ENCODE peak calls at places on chromosome 5, in eight cellular contexts. W is H1, J is ovary, E is OCI-LY7, Q is hepatocyte, N is esophagus squamous epithelium, L is mucosa of descending colon, M is lower lobe of right lung. I is an unnamed sample. For H3K4me1, the result is how much of the 10 kb centered on the place peaks cover.

GRCh38 chr5:171427318-171428167 is 8.1 kb downstream of the FGF18 start:
- DNase-seq in Q (no peak), L (no peak), M (no peak), E (no peak), N (no peak), J (peak), W (no peak), I (no peak)

GRCh38 chr5:132760043-132760420 is 12.8 kb downstream of the CCNI2 start:
- DNase-seq in E (no peak), W (peak), Q (no peak), L (no peak), J (no peak), N (no peak), M (no peak), I (no peak)

GRCh38 chr5:150429410-150429873 is 16.7 kb upstream of the CD74 start:
- DNase-seq in Q (no peak), L (no peak), E (no peak), W (no peak), M (no peak), N (no peak), J (no peak), I (no peak)

GRCh38 chr5:170523129-170523497 is 19.3 kb downstream of the KCNIP1 start:
- DNase-seq in Q (no peak), M (no peak), L (peak), E (no peak), N (no peak), W (no peak), J (no peak), I (no peak)

GRCh38 chr5:142499591-142500384 is 175.0 kb upstream of the SPRY4 start:
- DNase-seq in W (no peak), M (no peak), L (no peak), N (no peak), E (no peak), Q (peak), J (no peak), I (no peak)

GRCh38 chr5:72554897-72555296 is 47.7 kb upstream of the ZNF366 start:
- DNase-seq in L (no peak), N (no peak), W (no peak), M (no peak), J (no peak), E (no peak), Q (no peak), I (no peak)

GRCh38 chr5:158716668-158717067 is 383.0 kb downstream of the EBF1 start:
- DNase-seq in M (no peak), E (peak), J (no peak), Q (peak), N (no peak), W (no peak), L (no peak), I (no peak)

GRCh38 chr5:61734966-61735365 is 402.9 kb downstream of the ZSWIM6 start:
- DNase-seq in E (no peak), J (no peak), Q (no peak), L (no peak), M (no peak), N (no peak), W (no peak), I (no peak)

GRCh38 chr5:10493884-10494283 is 52.2 kb downstream of the ROPN1L start:
- DNase-seq in N (no peak), Q (no peak), M (no peak), L (no peak), W (no peak), J (no peak), E (peak), I (no peak)

GRCh38 chr5:126998201-126998631 is 32.1 kb downstream of the MARCHF3 start:
- DNase-seq in E (peak), M (no peak), J (no peak), Q (no peak), N (no peak), W (no peak), L (no peak), I (no peak)

GRCh38 chr5:53219174-53219573 is 109.6 kb upstream of the MOCS2 start:
- DNase-seq in E (no peak), Q (no peak), M (no peak), J (no peak), L (no peak), N (no peak), W (no peak), I (no peak)

GRCh38 chr5:122694884-122695283 is 80.0 kb upstream of the SNX2 start:
- DNase-seq in Q (no peak), E (no peak), J (no peak), W (no peak), M (no peak), L (no peak), N (no peak), I (no peak)

GRCh38 chr5:116557669-116558271 is 16.9 kb downstream of the SEMA6A start:
- DNase-seq in N (no peak), J (no peak), Q (no peak), E (peak), L (peak), M (no peak), W (no peak), I (no peak)

GRCh38 chr5:126919566-126919965 is 110.8 kb downstream of the MARCHF3 start:
- DNase-seq in L (no peak), J (no peak), W (no peak), Q (no peak), M (no peak), N (no peak), E (no peak), I (no peak)

GRCh38 chr5:52999357-52999949 is 10.3 kb downstream of the ITGA2 start:
- DNase-seq in M (no peak), L (no peak), Q (no peak), J (no peak), E (no peak), W (no peak), N (no peak), I (no peak)

GRCh38 chr5:93589812-93590215 is 6.8 kb downstream of the NR2F1 start:
- DNase-seq in W (no peak), N (no peak), M (no peak), L (no peak), Q (no peak), E (no peak), J (no peak), I (no peak)

GRCh38 chr5:144087576-144087975 is 82.9 kb downstream of the YIPF5 start:
- DNase-seq in M (no peak), J (no peak), W (no peak), N (no peak), Q (no peak), E (no peak), L (no peak), I (no peak)

GRCh38 chr5:158807947-158808346 is 291.8 kb downstream of the EBF1 start:
- DNase-seq in L (no peak), Q (no peak), E (no peak), J (no peak), W (no peak), N (no peak), M (no peak), I (no peak)

GRCh38 chr5:39223568-39224156 is 4.3 kb upstream of the FYB1 start:
- DNase-seq in W (no peak), Q (no peak), J (no peak), L (no peak), E (no peak), M (no peak), N (no peak), I (no peak)

GRCh38 chr5:52856564-52856963 is 68.8 kb downstream of the ITGA1 start:
- DNase-seq in E (no peak), N (no peak), L (no peak), J (no peak), Q (no peak), W (no peak), M (no peak), I (no peak)

GRCh38 chr5:88888291-88888690 is 5.3 kb upstream of the MEF2C start:
- DNase-seq in L (no peak), M (no peak), Q (no peak), J (no peak), N (no peak), E (no peak), W (no peak), I (no peak)

GRCh38 chr5:17918373-17919104 is 284.3 kb downstream of the TAF11L14 start:
- DNase-seq in N (no peak), E (no peak), L (no peak), J (no peak), Q (no peak), W (peak), M (no peak), I (no peak)

GRCh38 chr5:72818866-72819534 is 2.5 kb downstream of the TNPO1 start:
- DNase-seq in L (peak), E (peak), N (no peak), J (peak), Q (peak), M (peak), W (peak), I (peak)

GRCh38 chr5:76475936-76476335 is 72.9 kb downstream of the IQGAP2 start:
- DNase-seq in N (no peak), W (no peak), M (no peak), E (no peak), Q (peak), L (peak), J (no peak), I (no peak)

GRCh38 chr5:65624570-65625555 is at the start of the genes SHLD3 and TRAPPC13:
- DNase-seq in E (peak), M (peak), J (peak), N (peak), L (peak), Q (peak), W (peak), I (peak)

GRCh38 chr5:80072103-80073073 is 37.2 kb downstream of the THBS4 start:
- DNase-seq in Q (no peak), L (no peak), J (no peak), M (no peak), E (no peak), N (no peak), W (no peak), I (no peak)

GRCh38 chr5:8538813-8539212 is 669.9 kb downstream of the MTRR start:
- DNase-seq in L (no peak), M (no peak), W (no peak), Q (no peak), N (no peak), E (no peak), J (no peak), I (no peak)

GRCh38 chr5:74370168-74370567 is 270.4 kb downstream of the ENC1 start:
- DNase-seq in L (no peak), W (no peak), J (no peak), Q (no peak), N (no peak), E (no peak), M (no peak), I (no peak)

GRCh38 chr5:73256462-73257260 is 83.7 kb downstream of the TMEM174 start:
- DNase-seq in E (no peak), J (no peak), M (no peak), N (no peak), Q (no peak), L (no peak), W (peak), I (no peak)

GRCh38 chr5:150656191-150657132 is 4.6 kb upstream of the MYOZ3 start:
- DNase-seq in J (peak), N (no peak), W (peak), E (peak), M (peak), Q (peak), L (peak), I (no peak)

GRCh38 chr5:111627862-111628261 is 115.5 kb upstream of the STARD4 start:
- DNase-seq in M (no peak), N (no peak), L (no peak), J (no peak), E (no peak), W (no peak), Q (no peak), I (no peak)

GRCh38 chr5:151660616-151661015 is 26.1 kb downstream of the SPARC start:
- DNase-seq in J (no peak), Q (no peak), L (no peak), N (no peak), M (no peak), W (no peak), E (no peak), I (no peak)

GRCh38 chr5:145787507-145787906 is 47.6 kb downstream of the PRELID2 start:
- DNase-seq in E (no peak), W (no peak), M (no peak), Q (no peak), J (no peak), L (no peak), N (no peak), I (no peak)

GRCh38 chr5:132087176-132087575 is 13.6 kb downstream of the CSF2 start:
- DNase-seq in L (no peak), N (no peak), J (peak), E (no peak), M (no peak), Q (no peak), W (no peak), I (no peak)

GRCh38 chr5:56737002-56737621 is 78.2 kb upstream of the MAP3K1 start:
- DNase-seq in L (no peak), M (no peak), W (no peak), J (no peak), E (peak), N (no peak), Q (no peak), I (no peak)

GRCh38 chr5:43409809-43410271 is 2.4 kb downstream of the CCL28 start:
- DNase-seq in E (no peak), Q (no peak), L (peak), N (no peak), W (no peak), J (no peak), M (no peak), I (no peak)

GRCh38 chr5:28165116-28165515 is 1126.7 kb upstream of the CDH9 start:
- DNase-seq in M (no peak), W (no peak), J (no peak), N (no peak), Q (peak), E (no peak), L (no peak), I (no peak)

GRCh38 chr5:142312399-142312798 is 12.4 kb downstream of the SPRY4 start:
- DNase-seq in W (no peak), L (no peak), N (no peak), M (no peak), E (no peak), Q (no peak), J (no peak), I (no peak)

DNA sequence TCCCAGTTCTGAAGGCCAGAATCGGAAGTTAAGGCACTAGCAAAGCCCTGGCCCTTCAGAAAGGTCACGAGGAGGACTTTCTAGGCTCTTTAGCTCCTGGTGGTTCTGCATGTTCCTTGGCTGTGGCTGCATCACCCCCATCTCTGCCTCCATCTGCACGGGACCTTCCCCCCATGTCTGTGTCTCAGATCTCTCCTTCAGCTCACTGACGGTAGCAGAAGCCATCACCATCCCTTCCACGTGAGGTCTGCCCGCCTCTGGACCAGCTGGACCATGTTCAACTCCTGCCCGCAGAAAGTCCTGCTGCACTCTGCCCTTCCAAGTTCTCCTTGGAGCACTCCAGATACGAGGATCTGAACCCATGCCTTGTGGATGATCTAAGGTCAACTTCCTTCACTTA is 242.9 kb upstream of the IRX1 start:
- DNase-seq in J (no peak), L (no peak), N (no peak), Q (no peak), W (no peak), M (no peak), E (no peak), I (no peak)
- H3K4me1 ChIP-seq in J (under half), L (under half), N (under half), Q (under half), W (under half), M (under half), E (under half), I (under half)

DNA sequence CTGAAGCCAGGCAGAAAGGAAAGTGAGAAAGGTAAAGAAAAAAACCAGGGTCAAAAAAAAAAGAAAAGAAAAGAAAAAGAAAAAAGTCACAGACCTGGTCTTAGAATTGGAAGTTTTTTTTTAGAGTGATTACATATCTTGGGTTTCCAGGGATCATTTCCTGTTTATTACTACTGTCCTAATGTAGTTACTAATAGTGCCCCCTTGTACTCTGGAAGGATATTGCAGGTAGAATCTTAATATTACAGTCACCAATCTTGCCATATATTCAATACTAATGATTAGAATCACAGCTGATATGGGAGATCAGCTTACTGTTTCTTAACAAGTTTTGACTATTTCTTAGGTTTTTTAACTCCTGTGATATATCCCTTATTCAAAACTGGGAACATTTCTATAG is 543.2 kb upstream of the CDH6 start:
- DNase-seq in J (no peak), N (no peak), L (no peak), W (no peak), E (no peak), Q (no peak), M (no peak), I (no peak)
- TF ChIP-seq CTCF in J (no peak), N (no peak), L (no peak), W (no peak), E (peak), Q (no peak), M (no peak), I (no peak)

DNA sequence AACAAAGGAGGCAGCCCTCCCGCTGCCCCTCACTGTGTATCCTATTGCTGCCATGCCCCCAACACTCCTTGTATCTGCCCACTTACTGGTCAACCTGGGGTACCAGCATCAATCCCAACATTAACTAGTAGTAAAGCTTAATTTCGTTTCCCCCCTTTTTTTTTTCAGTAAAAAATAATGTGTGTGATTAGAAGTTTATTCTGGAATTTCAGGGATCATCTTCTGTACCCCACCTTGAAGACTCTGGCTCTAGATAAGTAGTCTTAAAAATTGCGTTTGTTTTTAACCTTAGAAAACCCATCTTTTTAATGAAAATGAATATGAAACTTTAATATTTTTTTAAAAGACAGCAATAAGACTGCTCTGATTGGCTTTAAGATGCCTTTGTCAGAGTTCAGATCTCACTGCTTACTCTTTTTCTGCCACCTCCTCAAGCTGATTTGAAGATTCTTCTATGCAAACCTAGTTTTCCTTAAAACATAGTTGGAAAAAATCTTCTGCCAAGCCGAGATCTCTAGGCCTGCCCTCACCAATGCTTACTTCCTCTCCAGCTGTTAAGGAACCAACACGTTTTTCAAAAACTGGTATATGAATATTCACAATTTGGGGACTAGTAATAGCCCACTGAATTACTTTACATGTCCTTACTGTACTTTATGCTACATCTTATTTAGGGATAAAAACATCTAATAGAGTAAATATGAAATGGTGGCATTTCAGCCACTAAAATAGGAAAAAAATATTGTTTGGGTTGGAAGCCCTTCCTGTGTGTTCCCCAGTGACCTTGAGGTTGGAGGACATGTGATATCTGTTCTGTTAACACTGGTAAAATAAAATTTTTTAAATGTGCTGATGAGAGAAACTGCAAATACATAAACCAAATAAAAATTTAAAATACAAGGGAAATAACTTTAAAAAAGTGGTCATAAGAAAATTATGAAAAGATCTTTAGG is 4.0 kb upstream of the RHOBTB3 start:
- DNase-seq in W (no peak), M (no peak), E (no peak), J (no peak), Q (no peak), N (no peak), L (no peak), I (no peak)
- H3K4me3 ChIP-seq in W (no peak), M (no peak), E (no peak), J (no peak), Q (no peak), N (no peak), L (no peak), I (peak)

DNA sequence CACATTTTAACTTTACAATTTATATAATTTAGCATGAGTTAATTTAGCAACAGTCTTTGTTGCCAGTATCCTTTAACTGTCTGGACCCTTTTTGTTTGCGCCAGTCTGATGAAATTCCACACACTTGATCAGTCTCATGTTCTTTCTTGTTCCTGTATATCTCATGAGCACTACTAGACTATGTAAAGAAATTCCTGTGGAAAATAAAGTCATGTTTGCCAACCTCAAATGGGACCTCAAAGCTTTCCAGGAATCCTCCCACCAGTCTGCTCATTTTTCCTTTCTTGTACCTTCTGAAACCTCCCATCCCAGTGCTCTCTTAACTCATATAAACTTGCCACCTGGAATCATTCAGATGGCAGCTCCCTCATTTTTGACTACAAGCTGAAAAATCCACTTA is 8.0 kb downstream of the DMXL1 start:
- DNase-seq in N (no peak), E (no peak), J (no peak), M (no peak), W (no peak), Q (no peak), L (no peak), I (no peak)
- H3K4me1 ChIP-seq in N (half or more), E (half or more), J (under half), M (under half), W (under half), Q (under half), L (under half), I (under half)

DNA sequence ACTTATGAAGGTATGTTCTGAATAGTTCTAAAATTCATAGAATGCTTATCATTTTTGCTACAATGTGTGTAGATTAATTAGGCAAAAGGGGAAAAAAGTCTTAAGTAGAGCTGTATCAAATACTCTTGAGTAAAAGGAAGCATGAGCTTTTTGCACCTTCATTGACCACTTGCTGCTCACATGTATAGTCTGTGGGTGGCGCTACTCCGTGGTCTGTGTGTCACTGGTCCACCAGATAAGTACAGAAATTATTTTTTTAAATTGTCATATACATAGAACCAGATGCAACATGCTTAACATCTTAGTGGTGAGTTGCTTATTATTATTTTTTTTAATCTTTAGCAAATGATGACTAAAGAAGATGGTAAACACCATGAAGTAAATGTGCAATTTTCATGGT is 130.2 kb downstream of the MAN2A1 start:
- DNase-seq in N (no peak), M (no peak), L (no peak), Q (no peak), E (no peak), J (no peak), W (no peak), I (no peak)
- TF ChIP-seq CTCF in N (no peak), M (no peak), L (no peak), Q (no peak), E (peak), J (no peak), W (peak), I (no peak)

DNA sequence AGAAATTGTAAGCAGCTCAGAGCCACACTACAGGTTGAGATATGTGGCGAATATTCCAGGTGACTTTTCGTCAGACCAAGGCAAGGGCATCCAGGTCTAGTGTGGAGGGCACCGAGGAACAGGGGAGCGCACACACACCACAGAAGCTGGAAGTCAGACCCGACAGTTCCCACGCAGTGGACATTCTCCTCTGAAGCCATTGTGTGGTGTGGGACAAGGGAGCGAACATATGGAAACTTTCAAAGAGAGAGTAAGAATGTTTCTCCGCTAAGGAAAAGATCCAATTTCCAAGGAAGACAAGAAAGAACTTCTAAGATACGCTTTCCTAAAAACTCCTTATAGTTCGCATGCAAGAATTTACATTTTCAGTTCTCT is 141.4 kb upstream of the OTULINL start:
- DNase-seq in M (no peak), J (no peak), L (no peak), Q (no peak), E (no peak), N (no peak), W (no peak), I (no peak)
- H3K4me3 ChIP-seq in M (no peak), J (peak), L (no peak), Q (no peak), E (no peak), N (peak), W (no peak), I (peak)

I was measured in thoracic aorta.